ENCODE peak calls at places on chromosome X, in nine cellular contexts. W is A549, J is Panc1, P is psoas muscle, D is MM.1S, T is A673, I is HepG2, F is tibial nerve, M is hepatocyte. B is an unnamed sample.

GRCh38 chrX:36957425-36958328 is 50.5 kb upstream of the FAM47C start:
- DNase-seq in W (peak; percentile 21), J (no peak), P (no peak), D (no peak), T (peak; percentile 39), I (no peak), F (no peak), M (peak; percentile 70), B (no peak)

GRCh38 chrX:126985027-126985426 is 165.5 kb downstream of the PRR32 start:
- DNase-seq in W (no peak), J (no peak), P (no peak), D (no peak), T (no peak), I (no peak), F (no peak), M (no peak), B (no peak)

GRCh38 chrX:145910017-145910416 is 92.4 kb downstream of the SLITRK2 start:
- DNase-seq in W (no peak), J (no peak), P (no peak), D (no peak), T (no peak), I (no peak), F (no peak), M (no peak), B (no peak)

GRCh38 chrX:38880460-38880859 is 79.2 kb downstream of the MID1IP1 start:
- DNase-seq in W (peak; percentile 1), J (no peak), P (no peak), D (no peak), T (no peak), I (peak; percentile 2), F (no peak), M (peak; percentile 32), B (peak; percentile 29)

GRCh38 chrX:15915959-15916703 is 61.5 kb upstream of the AP1S2 start:
- DNase-seq in W (no peak), J (no peak), P (no peak), D (no peak), T (peak; percentile 20), I (no peak), F (no peak), M (no peak), B (no peak)

GRCh38 chrX:104482757-104483156 is 83.2 kb upstream of the IL1RAPL2 start:
- DNase-seq in W (no peak), J (no peak), P (no peak), D (peak; percentile 6), T (peak; percentile 3), I (no peak), F (no peak), M (no peak), B (peak; percentile 1)

GRCh38 chrX:134932528-134933217 is 58.1 kb upstream of the SMIM10 start:
- DNase-seq in W (no peak), J (no peak), P (no peak), D (no peak), T (no peak), I (peak; percentile 55), F (no peak), M (no peak), B (no peak)

GRCh38 chrX:31546130-31546529 is 474.3 kb upstream of the FTHL17 start:
- DNase-seq in W (no peak), J (no peak), P (no peak), D (no peak), T (peak; percentile 80), I (no peak), F (no peak), M (no peak), B (no peak)

GRCh38 chrX:93637591-93637990 is 35.8 kb downstream of the NAP1L3 start:
- DNase-seq in W (no peak), J (no peak), P (no peak), D (no peak), T (no peak), I (no peak), F (no peak), M (no peak), B (no peak)

GRCh38 chrX:68832101-68832416 is 3.2 kb downstream of the EFNB1 start:
- DNase-seq in W (no peak), J (no peak), P (peak; percentile 67), D (no peak), T (no peak), I (no peak), F (no peak), M (peak; percentile 67), B (peak; percentile 11)

GRCh38 chrX:103687696-103688191 is 1.2 kb upstream of the MORF4L2 start:
- DNase-seq in W (peak; percentile 41), J (peak; percentile 77), P (peak; percentile 58), D (peak; percentile 74), T (peak; percentile 78), I (peak; percentile 67), F (peak; percentile 72), M (peak; percentile 94), B (peak; percentile 74)

GRCh38 chrX:19709812-19710518 is 177.4 kb downstream of the SH3KBP1 start:
- DNase-seq in W (peak; percentile 67), J (peak; percentile 47), P (no peak), D (no peak), T (no peak), I (no peak), F (no peak), M (no peak), B (no peak)

DNA sequence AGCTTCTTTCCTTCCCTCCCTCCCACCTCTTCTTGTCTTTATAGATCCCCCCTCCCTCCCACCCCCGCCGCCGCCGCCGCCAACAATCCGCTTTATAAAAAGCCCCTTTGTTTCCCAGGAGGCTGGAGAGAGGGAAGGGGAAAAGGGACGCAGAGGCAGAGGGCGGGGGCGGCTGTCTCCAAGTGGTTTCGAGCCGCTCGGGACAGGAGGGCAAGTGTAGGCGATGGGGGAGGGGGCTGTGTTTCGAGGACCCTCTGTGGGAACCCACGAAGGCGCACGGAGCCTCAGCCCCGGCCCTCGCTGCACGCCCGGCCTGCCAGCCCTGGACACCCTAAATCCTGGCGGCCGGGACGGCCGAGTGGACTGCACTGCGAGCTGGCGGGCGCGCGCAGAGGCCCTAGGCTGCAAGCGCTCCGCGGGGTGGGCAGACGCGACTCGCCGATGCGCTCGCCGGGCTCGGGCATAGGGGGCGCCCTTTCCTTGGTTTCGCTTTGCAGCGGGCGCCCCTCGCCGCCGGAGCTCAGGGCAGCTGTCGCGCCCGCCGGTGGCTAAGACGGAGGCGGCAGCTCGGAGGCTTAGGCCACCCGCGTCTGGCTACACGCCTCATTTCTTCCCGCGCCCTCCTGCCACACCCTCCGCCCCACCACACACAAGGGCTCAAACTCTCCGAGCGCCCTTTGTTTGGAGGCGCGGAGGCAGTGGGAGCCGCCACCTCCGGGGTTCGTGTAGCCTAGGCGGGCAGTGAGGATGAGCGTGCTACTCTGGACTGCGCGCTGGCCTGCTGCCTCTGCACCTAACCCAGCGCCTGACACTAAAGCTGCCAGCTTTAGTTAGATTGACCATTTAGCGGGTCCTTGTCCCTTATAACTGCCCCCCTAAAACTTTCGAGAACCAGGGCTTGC is 2.2 kb downstream of the MAMLD1 start:
- DNase-seq in W (peak; percentile 31), J (no peak), P (peak; percentile 87), D (peak; percentile 46), T (peak; percentile 79), I (no peak), F (peak; percentile 54), M (peak; percentile 79), B (no peak)
- TF ChIP-seq CTCF in W (peak; percentile 70), J (peak; percentile 79), P (peak; percentile 58), D (peak; percentile 38), T (peak; percentile 63), I (peak; percentile 65), F (peak; percentile 88), M (peak; percentile 55), B (no peak)

GRCh38 chrX:54785901-54786300 is 12.2 kb downstream of the ITIH6 start:
- DNase-seq in W (no peak), J (no peak), P (no peak), D (no peak), T (peak; percentile 17), I (peak; percentile 7), F (no peak), M (no peak), B (peak; percentile 33)

GRCh38 chrX:54786972-54787371 is 11.1 kb downstream of the ITIH6 start:
- DNase-seq in W (no peak), J (no peak), P (no peak), D (peak; percentile 20), T (peak; percentile 2), I (no peak), F (no peak), M (no peak), B (peak; percentile 33)

GRCh38 chrX:54794004-54794403 is 4.1 kb downstream of the ITIH6 start:
- DNase-seq in W (no peak), J (no peak), P (no peak), D (no peak), T (no peak), I (no peak), F (no peak), M (no peak), B (no peak)

GRCh38 chrX:54788446-54788845 is 9.6 kb downstream of the ITIH6 start:
- DNase-seq in W (no peak), J (no peak), P (no peak), D (no peak), T (no peak), I (no peak), F (no peak), M (no peak), B (no peak)
- H3K4me1 ChIP-seq in W (no peaks in the 10 kb centered on the region), J (no peaks in the 10 kb centered on the region), P (no peaks in the 10 kb centered on the region), D (no peaks in the 10 kb centered on the region), T (no peaks in the 10 kb centered on the region), I (no peaks in the 10 kb centered on the region), F (no peaks in the 10 kb centered on the region), M (no peaks in the 10 kb centered on the region), B (no peaks in the 10 kb centered on the region)

GRCh38 chrX:45749375-45749774 is 548.7 kb upstream of the DIPK2B start:
- DNase-seq in W (no peak), J (no peak), P (no peak), D (no peak), T (peak; percentile 27), I (no peak), F (no peak), M (no peak), B (no peak)
- TF ChIP-seq CTCF in W (peak; percentile 33), J (peak; percentile 33), P (peak; percentile 22), D (peak; percentile 32), T (peak; percentile 47), I (no peak), F (no peak), M (peak; percentile 32), B (peak; percentile 29)

GRCh38 chrX:118257781-118258180 is 88.1 kb upstream of the WDR44 start:
- DNase-seq in W (no peak), J (no peak), P (no peak), D (no peak), T (no peak), I (no peak), F (no peak), M (no peak), B (no peak)

GRCh38 chrX:118255921-118256320 is 90.0 kb upstream of the WDR44 start:
- DNase-seq in W (no peak), J (no peak), P (no peak), D (no peak), T (no peak), I (no peak), F (no peak), M (no peak), B (no peak)

GRCh38 chrX:118259213-118259612 is 86.7 kb upstream of the WDR44 start:
- DNase-seq in W (no peak), J (no peak), P (no peak), D (no peak), T (no peak), I (no peak), F (no peak), M (no peak), B (no peak)

DNA sequence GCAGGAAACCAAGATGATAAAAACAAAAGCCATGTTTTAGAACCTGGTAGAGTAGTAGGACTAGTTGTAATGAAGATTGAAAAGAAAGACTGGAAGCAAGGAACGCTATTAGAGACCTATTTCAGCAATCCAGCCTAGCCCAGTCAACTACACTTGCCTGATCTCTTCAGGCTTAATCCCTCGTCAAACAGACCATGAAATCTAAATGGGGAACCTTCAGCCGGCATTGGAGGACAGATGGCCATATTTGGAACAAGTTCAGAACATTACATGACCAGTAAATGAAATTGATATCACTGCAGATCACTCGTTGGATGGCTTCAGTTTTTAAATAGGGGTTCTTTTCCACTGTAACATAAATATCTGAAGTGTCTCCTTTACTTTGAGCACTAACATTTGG is 84.8 kb upstream of the WDR44 start:
- DNase-seq in W (no peak), J (no peak), P (no peak), D (no peak), T (no peak), I (no peak), F (no peak), M (no peak), B (no peak)
- H3K4me1 ChIP-seq in W (no peaks in the 10 kb centered on the region), J (no peaks in the 10 kb centered on the region), P (no peaks in the 10 kb centered on the region), D (no peaks in the 10 kb centered on the region), T (no peaks in the 10 kb centered on the region), I (no peaks in the 10 kb centered on the region), F (no peaks in the 10 kb centered on the region), M (no peaks in the 10 kb centered on the region), B (no peaks in the 10 kb centered on the region)